ENCODE peak calls at places on chromosomes 3 and 15, in four cellular contexts. P, M, J and N are unnamed samples. For H3K4me1, the result is how much of the 10 kb centered on the place peaks cover.

GRCh38 chr3:143849854-143850549 is 1.7 kb upstream of the SLC9A9 start:
- DNase-seq in P (no peak), J (no peak), M (no peak), N (no peak)

GRCh38 chr3:48684480-48685143 is 1.1 kb downstream of the NCKIPSD start:
- DNase-seq in J (no peak), M (peak), P (no peak), N (peak)

GRCh38 chr3:62237296-62237948 is 135.9 kb downstream of the FEZF2 start:
- DNase-seq in J (no peak), P (no peak), M (no peak), N (no peak)

GRCh38 chr15:97082835-97083234 is 752.3 kb downstream of the NR2F2 start:
- DNase-seq in P (no peak), J (peak), M (no peak), N (no peak)

GRCh38 chr15:69857246-69857645 is 240.5 kb downstream of the TLE3 start:
- DNase-seq in P (no peak), J (no peak), M (no peak), N (no peak)

GRCh38 chr3:194300392-194300758 is 50.8 kb downstream of the CPN2 start:
- DNase-seq in M (peak), P (no peak), J (peak), N (peak)

GRCh38 chr3:194305356-194306108 is 45.6 kb downstream of the CPN2 start:
- DNase-seq in M (no peak), J (no peak), P (no peak), N (no peak)

GRCh38 chr3:40309925-40310635 is 573 bp downstream of the EIF1B start:
- DNase-seq in M (peak), P (peak), J (peak), N (peak)

GRCh38 chr3:128145279-128145678 is 8.0 kb upstream of the EEFSEC start:
- DNase-seq in M (peak), P (no peak), J (no peak), N (no peak)

GRCh38 chr3:128149632-128150031 is 3.6 kb upstream of the EEFSEC start:
- DNase-seq in P (no peak), J (no peak), M (no peak), N (no peak)

GRCh38 chr3:128143496-128143895 is 9.8 kb upstream of the EEFSEC start:
- DNase-seq in P (no peak), M (peak), J (no peak), N (no peak)

GRCh38 chr3:128144512-128144911 is 8.8 kb upstream of the EEFSEC start:
- DNase-seq in P (no peak), M (no peak), J (no peak), N (no peak)

DNA sequence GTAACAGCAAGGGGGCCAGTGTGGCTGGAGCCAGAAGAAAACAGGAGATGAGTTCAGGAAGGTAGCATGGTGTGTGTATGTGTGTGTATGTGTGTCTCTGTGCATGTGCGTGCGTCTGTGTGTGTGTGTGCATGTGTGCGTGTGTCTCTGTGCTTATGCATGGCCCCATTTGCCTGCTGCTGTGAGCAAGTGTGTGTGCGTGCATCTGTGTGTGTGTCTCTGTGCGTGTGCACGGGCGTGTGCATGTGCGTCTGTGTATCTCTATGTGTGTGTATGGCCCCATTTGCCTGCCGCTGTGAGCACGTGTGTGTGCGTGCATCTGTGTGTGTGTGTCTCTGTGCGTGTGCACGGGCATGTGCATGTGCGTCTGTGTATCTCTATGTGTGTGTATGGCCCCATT is 7.1 kb upstream of the EEFSEC start:
- DNase-seq in J (no peak), M (no peak), P (no peak), N (no peak)
- H3K4me1 ChIP-seq in J (under half), M (under half), P (under half), N (under half)

GRCh38 chr15:31392761-31393401 is 66.2 kb downstream of the KLF13 start:
- DNase-seq in P (no peak), M (no peak), J (peak), N (peak)

GRCh38 chr15:31390777-31391486 is 64.3 kb downstream of the KLF13 start:
- DNase-seq in M (no peak), P (no peak), J (no peak), N (no peak)

GRCh38 chr15:31390029-31390428 is 63.4 kb downstream of the KLF13 start:
- DNase-seq in P (no peak), M (no peak), J (no peak), N (no peak)

GRCh38 chr15:31393441-31394091 is 66.9 kb downstream of the KLF13 start:
- DNase-seq in P (no peak), M (no peak), J (no peak), N (peak)

GRCh38 chr15:31391687-31392671 is 65.3 kb downstream of the KLF13 start:
- DNase-seq in J (peak), M (peak), P (peak), N (peak)
- TF ChIP-seq POLR2A in J (peak), M (peak), P (peak), N (peak)

GRCh38 chr3:184349563-184350470 is 11.6 kb downstream of the CLCN2 start:
- DNase-seq in P (no peak), M (no peak), J (no peak), N (no peak)

GRCh38 chr3:184350618-184351017 is 10.8 kb downstream of the CLCN2 start:
- DNase-seq in P (no peak), J (no peak), M (no peak), N (no peak)

GRCh38 chr3:184352149-184352785 is 9.1 kb downstream of the CLCN2 start:
- DNase-seq in P (no peak), J (no peak), M (peak), N (no peak)

GRCh38 chr3:184352897-184353545 is 8.4 kb downstream of the CLCN2 start:
- DNase-seq in P (no peak), M (no peak), J (no peak), N (no peak)

DNA sequence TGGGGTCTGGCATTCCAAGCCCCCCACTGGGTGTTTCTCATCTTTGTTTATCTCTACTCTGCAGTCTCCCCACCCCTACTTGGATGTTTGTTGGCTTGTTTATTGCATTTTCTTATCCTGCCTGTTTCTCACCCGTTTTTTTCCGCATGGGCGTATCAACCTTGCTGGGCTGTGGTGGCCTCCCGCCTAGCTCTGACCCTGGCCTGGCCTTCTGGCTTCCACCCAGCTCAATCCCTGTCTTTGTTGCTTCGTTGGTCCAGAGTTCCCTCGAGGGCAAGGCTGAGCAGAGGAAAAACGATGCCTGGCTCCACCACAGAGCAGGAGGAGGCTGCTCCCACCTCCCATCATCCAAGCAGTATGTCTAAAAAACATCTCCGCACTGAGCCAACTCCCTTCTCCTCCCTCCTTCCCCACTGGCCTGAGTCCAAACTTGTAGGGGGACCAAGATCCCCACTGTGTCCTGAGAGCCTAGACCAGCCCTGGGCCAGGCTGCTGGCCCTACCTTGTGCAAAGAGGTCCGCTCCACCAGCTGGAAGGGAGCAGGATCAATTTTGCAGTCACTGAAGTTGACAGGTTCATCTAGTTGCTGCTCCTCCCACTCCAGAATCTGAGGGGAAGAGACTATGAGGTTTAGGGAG is 9.8 kb downstream of the CLCN2 start:
- DNase-seq in P (no peak), M (no peak), J (no peak), N (peak)
- H3K4me1 ChIP-seq in P (under half), M (under half), J (under half), N (under half)

GRCh38 chr3:53196575-53197407 is 35.8 kb downstream of the PRKCD start:
- DNase-seq in M (no peak), P (peak), J (no peak), N (no peak)
- TF ChIP-seq POLR2A in M (no peak), P (no peak), J (no peak), N (no peak)

GRCh38 chr15:35753486-35753885 is 207.5 kb upstream of the DPH6 start:
- DNase-seq in P (no peak), J (no peak), M (peak), N (no peak)
- H3K4me1 ChIP-seq in P (under half), J (under half), M (under half), N (under half)

GRCh38 chr3:150308481-150308918 is 99.6 kb upstream of the TSC22D2 start:
- DNase-seq in P (no peak), J (no peak), M (no peak), N (no peak)
- TF ChIP-seq POLR2A in P (no peak), J (no peak), M (no peak), N (no peak)

GRCh38 chr3:122021811-122022401 is at the start of gene ILDR1:
- DNase-seq in M (peak), P (no peak), J (peak), N (no peak)

GRCh38 chr3:122024800-122025199 is 2.8 kb upstream of the ILDR1 start:
- DNase-seq in M (no peak), P (no peak), J (no peak), N (no peak)

GRCh38 chr3:122025296-122025695 is 3.2 kb upstream of the ILDR1 start:
- DNase-seq in J (no peak), P (no peak), M (no peak), N (no peak)

GRCh38 chr3:122021037-122021436 is 1.0 kb downstream of the ILDR1 start:
- DNase-seq in J (no peak), P (no peak), M (no peak), N (no peak)

DNA sequence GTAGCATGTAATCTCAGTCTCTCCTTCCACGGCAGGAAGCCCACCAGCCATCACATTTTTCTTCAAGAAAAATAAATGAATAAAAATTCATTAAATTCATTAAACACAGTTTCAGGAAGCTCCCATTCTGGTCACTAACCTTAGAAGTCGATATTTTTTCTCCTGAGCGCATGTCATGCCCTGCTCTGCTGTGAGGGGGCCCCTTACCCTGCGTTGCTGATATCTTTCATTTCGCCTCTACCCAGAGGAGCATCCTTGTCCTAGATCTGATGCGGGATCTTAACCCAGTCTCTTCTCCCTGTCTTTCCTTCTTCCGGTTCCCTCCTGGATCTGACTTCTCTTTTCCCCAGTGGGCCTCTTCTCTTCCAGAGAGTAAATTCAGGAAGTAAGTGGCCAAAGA is 1.3 kb upstream of the ILDR1 start:
- DNase-seq in J (no peak), P (no peak), M (no peak), N (no peak)
- H3K4me1 ChIP-seq in J (under half), P (under half), M (under half), N (under half)

GRCh38 chr3:115146032-115146417 is 1.1 kb downstream of the ZBTB20 start:
- DNase-seq in P (peak), M (no peak), J (peak), N (no peak)
- TF ChIP-seq POLR2A in P (no peak), M (peak), J (peak), N (no peak)

GRCh38 chr3:8519774-8520448 is 18.3 kb downstream of the LMCD1 start:
- DNase-seq in M (no peak), J (no peak), P (no peak), N (no peak)
- H3K4me1 ChIP-seq in M (under half), J (under half), P (under half), N (under half)

DNA sequence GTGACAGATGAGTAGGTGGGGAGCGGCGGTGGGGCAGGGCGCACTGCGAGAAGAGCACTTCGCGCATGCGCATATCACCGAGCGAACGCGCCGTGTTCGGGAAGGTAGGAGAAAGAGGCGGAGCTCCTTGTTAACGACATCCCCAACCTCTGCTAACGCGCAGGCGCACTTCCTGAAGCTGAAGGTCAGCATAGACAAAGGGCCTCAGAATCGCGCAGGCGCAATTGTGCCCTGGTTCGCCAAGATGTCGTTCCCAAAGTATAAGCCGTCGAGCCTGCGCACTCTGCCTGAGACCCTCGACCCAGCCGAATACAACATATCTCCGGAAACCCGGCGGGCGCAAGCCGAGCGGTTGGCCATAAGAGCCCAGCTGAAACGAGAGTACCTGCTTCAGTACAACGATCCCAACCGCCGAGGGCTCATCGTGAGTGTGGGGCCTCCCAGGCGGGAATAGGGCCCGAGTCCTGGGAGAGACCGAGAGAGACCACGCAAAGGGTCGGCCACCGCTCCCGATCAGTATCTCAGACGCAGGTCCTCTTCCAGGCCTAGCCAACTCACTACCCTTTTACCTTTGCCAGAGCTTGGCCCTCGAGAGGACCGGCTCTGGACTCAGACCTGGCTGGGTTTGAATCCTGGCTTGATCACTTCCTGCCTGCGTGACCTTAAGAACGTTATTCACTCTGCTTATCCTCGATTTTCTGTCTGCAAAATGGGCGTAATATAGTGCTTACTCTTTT is at the start of gene NDUFB4:
- DNase-seq in P (peak), J (peak), M (peak), N (peak)
- TF ChIP-seq POLR2A in P (peak), J (peak), M (peak), N (peak)